ENCODE peak calls at places on chromosome 17, in seven cellular contexts. One of them, this sample, is unnamed.

GRCh38 chr17:18235743-18236256 is 10.4 kb downstream of the LLGL1 start:
- DNase-seq in HCT116: no peak
- DNase-seq in ovary: no peak
- DNase-seq in adrenal gland: peak
- DNase-seq in uterus: no peak
- DNase-seq in breast epithelium: peak
- DNase-seq in HepG2: no peak
- DNase-seq in this sample: no peak

GRCh38 chr17:28394717-28395116 is 11.3 kb downstream of the SLC46A1 start:
- DNase-seq in HCT116: no peak
- DNase-seq in ovary: no peak
- DNase-seq in adrenal gland: no peak
- DNase-seq in uterus: no peak
- DNase-seq in breast epithelium: no peak
- DNase-seq in HepG2: no peak
- DNase-seq in this sample: no peak

GRCh38 chr17:27499451-27500265 is 43.4 kb downstream of the KSR1 start:
- DNase-seq in HCT116: no peak
- DNase-seq in ovary: no peak
- DNase-seq in adrenal gland: no peak
- DNase-seq in uterus: no peak
- DNase-seq in breast epithelium: no peak
- DNase-seq in HepG2: no peak
- DNase-seq in this sample: no peak

GRCh38 chr17:27968206-27968732 is 74.2 kb upstream of the NLK start:
- DNase-seq in HCT116: no peak
- DNase-seq in ovary: no peak
- DNase-seq in adrenal gland: peak
- DNase-seq in uterus: no peak
- DNase-seq in breast epithelium: no peak
- DNase-seq in HepG2: no peak
- DNase-seq in this sample: no peak

GRCh38 chr17:4509923-4510614 is 11.4 kb downstream of the SPNS2 start:
- DNase-seq in HCT116: no peak
- DNase-seq in ovary: no peak
- DNase-seq in adrenal gland: no peak
- DNase-seq in uterus: no peak
- DNase-seq in breast epithelium: no peak
- DNase-seq in HepG2: no peak
- DNase-seq in this sample: no peak

GRCh38 chr17:18937981-18938691 is 13.8 kb upstream of the SLC5A10 start:
- DNase-seq in HCT116: no peak
- DNase-seq in ovary: no peak
- DNase-seq in adrenal gland: no peak
- DNase-seq in uterus: no peak
- DNase-seq in breast epithelium: no peak
- DNase-seq in HepG2: peak
- DNase-seq in this sample: no peak

GRCh38 chr17:9874722-9875121 is 30.3 kb downstream of the RCVRN start:
- DNase-seq in HCT116: no peak
- DNase-seq in ovary: no peak
- DNase-seq in adrenal gland: no peak
- DNase-seq in uterus: no peak
- DNase-seq in breast epithelium: no peak
- DNase-seq in HepG2: no peak
- DNase-seq in this sample: no peak

GRCh38 chr17:76550712-76551615 is 11.1 kb downstream of the PRCD start:
- DNase-seq in HCT116: no peak
- DNase-seq in ovary: no peak
- DNase-seq in adrenal gland: no peak
- DNase-seq in uterus: no peak
- DNase-seq in breast epithelium: peak
- DNase-seq in HepG2: peak
- DNase-seq in this sample: peak

GRCh38 chr17:27575912-27576252 is 55.1 kb upstream of the LGALS9 start:
- DNase-seq in HCT116: no peak
- DNase-seq in ovary: no peak
- DNase-seq in adrenal gland: no peak
- DNase-seq in uterus: no peak
- DNase-seq in breast epithelium: no peak
- DNase-seq in HepG2: no peak
- DNase-seq in this sample: no peak

GRCh38 chr17:49000943-49001342 is 3.8 kb downstream of the IGF2BP1 start:
- DNase-seq in HCT116: no peak
- DNase-seq in ovary: no peak
- DNase-seq in adrenal gland: no peak
- DNase-seq in uterus: no peak
- DNase-seq in breast epithelium: no peak
- DNase-seq in HepG2: no peak
- DNase-seq in this sample: no peak

GRCh38 chr17:38872671-38873385 is 3.0 kb downstream of the LASP1 start:
- DNase-seq in HCT116: no peak
- DNase-seq in ovary: no peak
- DNase-seq in adrenal gland: no peak
- DNase-seq in uterus: no peak
- DNase-seq in breast epithelium: no peak
- DNase-seq in HepG2: peak
- DNase-seq in this sample: no peak

GRCh38 chr17:58232707-58233156 is 5.7 kb upstream of the LPO start:
- DNase-seq in HCT116: no peak
- DNase-seq in ovary: no peak
- DNase-seq in adrenal gland: peak
- DNase-seq in uterus: no peak
- DNase-seq in breast epithelium: no peak
- DNase-seq in HepG2: no peak
- DNase-seq in this sample: no peak

GRCh38 chr17:1985686-1986085 is 39.4 kb downstream of the RTN4RL1 start:
- DNase-seq in HCT116: no peak
- DNase-seq in ovary: no peak
- DNase-seq in adrenal gland: no peak
- DNase-seq in uterus: no peak
- DNase-seq in breast epithelium: no peak
- DNase-seq in HepG2: no peak
- DNase-seq in this sample: no peak

GRCh38 chr17:60729854-60730253 is 52.2 kb downstream of the BCAS3 start:
- DNase-seq in HCT116: no peak
- DNase-seq in ovary: no peak
- DNase-seq in adrenal gland: no peak
- DNase-seq in uterus: no peak
- DNase-seq in breast epithelium: no peak
- DNase-seq in HepG2: peak
- DNase-seq in this sample: no peak

GRCh38 chr17:4180791-4181190 is 37.8 kb downstream of the CYB5D2 start:
- DNase-seq in HCT116: no peak
- DNase-seq in ovary: no peak
- DNase-seq in adrenal gland: no peak
- DNase-seq in uterus: no peak
- DNase-seq in breast epithelium: no peak
- DNase-seq in HepG2: no peak
- DNase-seq in this sample: no peak

GRCh38 chr17:27295945-27296344 is 2.0 kb downstream of the WSB1 start:
- DNase-seq in HCT116: no peak
- DNase-seq in ovary: no peak
- DNase-seq in adrenal gland: no peak
- DNase-seq in uterus: no peak
- DNase-seq in breast epithelium: no peak
- DNase-seq in HepG2: no peak
- DNase-seq in this sample: no peak

GRCh38 chr17:64503341-64503740 is 2.7 kb downstream of the DDX5 start:
- DNase-seq in HCT116: no peak
- DNase-seq in ovary: no peak
- DNase-seq in adrenal gland: no peak
- DNase-seq in uterus: no peak
- DNase-seq in breast epithelium: no peak
- DNase-seq in HepG2: no peak
- DNase-seq in this sample: no peak

GRCh38 chr17:19905514-19905913 is 37.8 kb upstream of the ULK2 start:
- DNase-seq in HCT116: no peak
- DNase-seq in ovary: no peak
- DNase-seq in adrenal gland: no peak
- DNase-seq in uterus: no peak
- DNase-seq in breast epithelium: no peak
- DNase-seq in HepG2: no peak
- DNase-seq in this sample: no peak

GRCh38 chr17:39568710-39569109 is 39.0 kb downstream of the NEUROD2 start:
- DNase-seq in HCT116: no peak
- DNase-seq in ovary: no peak
- DNase-seq in adrenal gland: no peak
- DNase-seq in uterus: no peak
- DNase-seq in breast epithelium: no peak
- DNase-seq in HepG2: no peak
- DNase-seq in this sample: peak

GRCh38 chr17:43758497-43759174 is at the start of gene SOST:
- DNase-seq in HCT116: no peak
- DNase-seq in ovary: no peak
- DNase-seq in adrenal gland: no peak
- DNase-seq in uterus: no peak
- DNase-seq in breast epithelium: no peak
- DNase-seq in HepG2: no peak
- DNase-seq in this sample: no peak

GRCh38 chr17:67689534-67690177 is 28.1 kb upstream of the NOL11 start:
- DNase-seq in HCT116: peak
- DNase-seq in ovary: no peak
- DNase-seq in adrenal gland: peak
- DNase-seq in uterus: peak
- DNase-seq in breast epithelium: peak
- DNase-seq in HepG2: peak
- DNase-seq in this sample: peak

GRCh38 chr17:8060274-8060673 is 21.4 kb downstream of the ALOX15B start:
- DNase-seq in HCT116: peak
- DNase-seq in ovary: no peak
- DNase-seq in adrenal gland: peak
- DNase-seq in uterus: peak
- DNase-seq in breast epithelium: peak
- DNase-seq in HepG2: peak
- DNase-seq in this sample: peak

DNA sequence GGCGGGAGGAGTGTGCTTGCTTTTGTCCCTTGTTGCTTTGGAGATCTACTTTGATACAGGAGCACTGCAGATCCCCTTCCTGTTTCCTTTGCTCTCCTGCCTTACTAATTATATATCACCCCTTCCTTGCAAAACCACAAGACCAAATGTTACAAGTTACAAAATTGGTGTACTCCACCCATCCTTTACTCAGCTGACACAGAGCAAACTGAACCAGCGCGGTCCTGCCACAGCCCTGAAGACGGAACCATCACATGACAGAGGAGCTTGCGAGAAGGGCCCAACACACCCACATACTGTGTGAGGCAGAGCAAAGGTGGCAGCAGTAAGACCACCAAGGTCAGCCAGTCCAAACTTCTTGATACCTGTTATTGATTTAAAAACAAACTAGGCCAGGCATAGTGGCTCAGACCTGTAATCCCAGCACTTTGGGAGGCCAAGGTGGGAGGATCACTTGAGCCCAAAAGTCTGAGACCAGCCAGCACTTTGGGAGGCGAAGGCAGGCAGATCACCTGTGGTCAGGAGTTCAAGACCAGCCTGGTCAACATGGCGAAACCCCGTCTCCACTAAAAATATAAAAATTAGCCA is 33.2 kb downstream of the CYTH1 start:
- DNase-seq in HCT116: no peak
- DNase-seq in ovary: no peak
- DNase-seq in adrenal gland: no peak
- DNase-seq in uterus: peak
- DNase-seq in breast epithelium: peak
- DNase-seq in HepG2: peak
- DNase-seq in this sample: peak
- TF ChIP-seq POLR2A in HCT116: no peak
- TF ChIP-seq POLR2A in ovary: no peak
- TF ChIP-seq POLR2A in adrenal gland: no peak
- TF ChIP-seq POLR2A in uterus: peak
- TF ChIP-seq POLR2A in breast epithelium: no peak
- TF ChIP-seq POLR2A in HepG2: no peak
- TF ChIP-seq POLR2A in this sample: peak

GRCh38 chr17:42414782-42415409 is 8.2 kb downstream of the CAVIN1 start:
- DNase-seq in HCT116: no peak
- DNase-seq in ovary: no peak
- DNase-seq in adrenal gland: no peak
- DNase-seq in uterus: no peak
- DNase-seq in breast epithelium: peak
- DNase-seq in HepG2: no peak
- DNase-seq in this sample: no peak
- H3K27ac ChIP-seq in HCT116: no peak
- H3K27ac ChIP-seq in ovary: no peak
- H3K27ac ChIP-seq in adrenal gland: peak
- H3K27ac ChIP-seq in uterus: peak
- H3K27ac ChIP-seq in breast epithelium: peak
- H3K27ac ChIP-seq in HepG2: no peak
- H3K27ac ChIP-seq in this sample: no peak

GRCh38 chr17:78734841-78735641 is 47.0 kb downstream of the CYTH1 start:
- DNase-seq in HCT116: no peak
- DNase-seq in ovary: no peak
- DNase-seq in adrenal gland: no peak
- DNase-seq in uterus: no peak
- DNase-seq in breast epithelium: no peak
- DNase-seq in HepG2: peak
- DNase-seq in this sample: no peak

GRCh38 chr17:78737332-78737731 is 44.7 kb downstream of the CYTH1 start:
- DNase-seq in HCT116: no peak
- DNase-seq in ovary: no peak
- DNase-seq in adrenal gland: no peak
- DNase-seq in uterus: no peak
- DNase-seq in breast epithelium: no peak
- DNase-seq in HepG2: no peak
- DNase-seq in this sample: no peak

GRCh38 chr17:78738245-78738644 is 43.8 kb downstream of the CYTH1 start:
- DNase-seq in HCT116: no peak
- DNase-seq in ovary: no peak
- DNase-seq in adrenal gland: no peak
- DNase-seq in uterus: no peak
- DNase-seq in breast epithelium: no peak
- DNase-seq in HepG2: no peak
- DNase-seq in this sample: no peak

GRCh38 chr17:78735832-78736525 is 46.1 kb downstream of the CYTH1 start:
- DNase-seq in HCT116: no peak
- DNase-seq in ovary: no peak
- DNase-seq in adrenal gland: no peak
- DNase-seq in uterus: no peak
- DNase-seq in breast epithelium: no peak
- DNase-seq in HepG2: peak
- DNase-seq in this sample: peak

GRCh38 chr17:78736526-78737079 is 45.5 kb downstream of the CYTH1 start:
- DNase-seq in HCT116: peak
- DNase-seq in ovary: no peak
- DNase-seq in adrenal gland: peak
- DNase-seq in uterus: peak
- DNase-seq in breast epithelium: peak
- DNase-seq in HepG2: no peak
- DNase-seq in this sample: peak
- TF ChIP-seq POLR2A in HCT116: no peak
- TF ChIP-seq POLR2A in ovary: no peak
- TF ChIP-seq POLR2A in adrenal gland: no peak
- TF ChIP-seq POLR2A in uterus: peak
- TF ChIP-seq POLR2A in breast epithelium: no peak
- TF ChIP-seq POLR2A in HepG2: no peak
- TF ChIP-seq POLR2A in this sample: peak

DNA sequence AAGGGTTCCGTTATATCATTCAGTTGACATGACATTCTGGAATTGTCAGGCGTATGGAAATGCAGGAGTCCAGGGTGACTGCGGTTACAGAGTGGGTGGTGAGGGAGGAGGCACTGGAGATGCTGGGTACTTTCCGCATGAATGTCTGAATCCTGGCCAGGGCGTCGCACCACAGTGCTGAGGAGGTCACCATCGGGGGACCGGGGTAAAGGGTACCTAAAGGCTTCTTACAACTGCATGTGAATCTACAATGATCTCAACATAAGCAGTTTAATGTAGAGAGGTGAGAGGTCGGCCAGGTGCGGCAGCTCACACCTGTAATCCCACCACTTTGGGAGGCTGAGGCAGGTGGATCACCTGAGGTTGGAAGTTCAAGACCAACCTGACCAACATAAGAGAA is 34.3 kb downstream of the USP22 start:
- DNase-seq in HCT116: no peak
- DNase-seq in ovary: no peak
- DNase-seq in adrenal gland: no peak
- DNase-seq in uterus: no peak
- DNase-seq in breast epithelium: no peak
- DNase-seq in HepG2: no peak
- DNase-seq in this sample: no peak
- H3K27ac ChIP-seq in HCT116: no peak
- H3K27ac ChIP-seq in ovary: no peak
- H3K27ac ChIP-seq in adrenal gland: no peak
- H3K27ac ChIP-seq in uterus: no peak
- H3K27ac ChIP-seq in breast epithelium: no peak
- H3K27ac ChIP-seq in HepG2: no peak
- H3K27ac ChIP-seq in this sample: no peak

This sample was measured in prostate gland.